ENCODE peak calls at places on chromosomes 6 and 20, in seven cellular contexts. R is transverse colon, K is BE2C, V is GM12878, E is tibial nerve, G is Panc1, W is Karpas-422. L is an unnamed sample.

GRCh38 chr6:135212020-135212806 is 31.1 kb downstream of the MYB start:
- DNase-seq in R (no peak), K (no peak), V (no peak), E (no peak), G (no peak), W (no peak), L (no peak)

GRCh38 chr6:18021166-18021850 is 33.9 kb upstream of the KIF13A start:
- DNase-seq in R (no peak), K (no peak), V (no peak), E (no peak), G (no peak), W (no peak), L (no peak)

GRCh38 chr6:46799657-46800056 is 6.5 kb downstream of the MEP1A start:
- DNase-seq in R (no peak), K (no peak), V (no peak), E (no peak), G (no peak), W (no peak), L (no peak)

GRCh38 chr6:14638932-14639875 is 521.6 kb downstream of the CD83 start:
- DNase-seq in R (peak; percentile 18), K (no peak), V (peak; percentile 36), E (no peak), G (no peak), W (no peak), L (no peak)

GRCh38 chr6:98871821-98872220 is 37.4 kb downstream of the POU3F2 start:
- DNase-seq in R (no peak), K (no peak), V (no peak), E (no peak), G (no peak), W (no peak), L (no peak)

GRCh38 chr6:155201461-155202226 is 62.2 kb upstream of the CLDN20 start:
- DNase-seq in R (no peak), K (no peak), V (no peak), E (no peak), G (peak; percentile 56), W (no peak), L (no peak)

GRCh38 chr6:45505470-45505869 is 127.7 kb upstream of the SUPT3H start:
- DNase-seq in R (no peak), K (no peak), V (no peak), E (no peak), G (no peak), W (no peak), L (no peak)

GRCh38 chr20:6959900-6960312 is 192.4 kb downstream of the BMP2 start:
- DNase-seq in R (no peak), K (no peak), V (no peak), E (no peak), G (no peak), W (no peak), L (no peak)

GRCh38 chr6:163443985-163444553 is 29.6 kb downstream of the QKI start:
- DNase-seq in R (no peak), K (no peak), V (no peak), E (no peak), G (no peak), W (no peak), L (no peak)

GRCh38 chr20:52905235-52905634 is 66.9 kb upstream of the TSHZ2 start:
- DNase-seq in R (no peak), K (no peak), V (no peak), E (no peak), G (no peak), W (no peak), L (no peak)

GRCh38 chr6:125191916-125192609 is 38.5 kb downstream of the TPD52L1 start:
- DNase-seq in R (peak; percentile 69), K (peak; percentile 63), V (peak; percentile 7), E (peak; percentile 19), G (peak; percentile 68), W (peak; percentile 86), L (peak; percentile 74)

GRCh38 chr6:105482956-105483355 is 80.1 kb upstream of the PREP start:
- DNase-seq in R (no peak), K (no peak), V (no peak), E (no peak), G (no peak), W (no peak), L (no peak)

GRCh38 chr6:105484238-105485161 is 81.6 kb upstream of the PREP start:
- DNase-seq in R (no peak), K (no peak), V (no peak), E (no peak), G (peak; percentile 55), W (peak; percentile 81), L (no peak)

GRCh38 chr6:105483492-105483891 is 80.6 kb upstream of the PREP start:
- DNase-seq in R (no peak), K (no peak), V (no peak), E (no peak), G (no peak), W (no peak), L (no peak)

GRCh38 chr6:105487040-105487787 is 84.3 kb upstream of the PREP start:
- DNase-seq in R (no peak), K (no peak), V (no peak), E (no peak), G (no peak), W (no peak), L (no peak)

GRCh38 chr6:105485456-105485855 is 82.6 kb upstream of the PREP start:
- DNase-seq in R (peak; percentile 60), K (no peak), V (no peak), E (no peak), G (no peak), W (no peak), L (no peak)
- H3K4me3 ChIP-seq in R (no peak overlapping the region), K (no peak overlapping the region), V (no peak overlapping the region), E (no peak overlapping the region), G (no peak overlapping the region), W (no peak overlapping the region), L (no peak overlapping the region)

DNA sequence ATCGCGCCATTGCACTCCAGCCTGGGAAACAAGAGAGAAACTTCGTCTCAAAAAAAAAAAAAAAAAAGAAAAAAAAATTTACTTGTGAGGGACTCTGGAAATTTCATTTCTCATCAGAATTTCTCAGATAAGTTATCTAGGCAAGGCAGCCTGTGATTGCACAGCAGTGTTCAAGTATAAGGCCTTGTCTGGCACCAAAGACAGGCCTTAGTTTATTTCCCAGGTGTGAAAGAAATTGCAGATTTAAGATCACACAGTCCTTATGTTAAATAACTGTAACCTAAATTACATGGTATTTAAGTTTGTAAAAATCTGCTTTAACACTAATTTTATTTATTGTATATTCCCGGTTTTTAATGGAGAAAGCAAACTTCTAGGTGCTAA is 34.8 kb downstream of the HFE start:
- DNase-seq in R (no peak), K (no peak), V (no peak), E (no peak), G (no peak), W (no peak), L (no peak)
- H3K4me3 ChIP-seq in R (no peak overlapping the region), K (no peak overlapping the region), V (peak overlapping the region; percentile 64), E (no peak overlapping the region), G (peak overlapping the region; percentile 100), W (no peak overlapping the region), L (no peak overlapping the region)

GRCh38 chr6:33732385-33732784 is 14.3 kb downstream of the IP6K3 start:
- DNase-seq in R (no peak), K (no peak), V (no peak), E (no peak), G (no peak), W (no peak), L (no peak)

GRCh38 chr6:33737267-33738026 is 9.3 kb downstream of the IP6K3 start:
- DNase-seq in R (no peak), K (no peak), V (no peak), E (no peak), G (no peak), W (no peak), L (peak; percentile 51)

GRCh38 chr6:33732819-33733218 is 13.9 kb downstream of the IP6K3 start:
- DNase-seq in R (no peak), K (no peak), V (no peak), E (no peak), G (no peak), W (no peak), L (no peak)

GRCh38 chr6:33733294-33734007 is 13.3 kb downstream of the IP6K3 start:
- DNase-seq in R (no peak), K (no peak), V (no peak), E (no peak), G (no peak), W (no peak), L (no peak)

DNA sequence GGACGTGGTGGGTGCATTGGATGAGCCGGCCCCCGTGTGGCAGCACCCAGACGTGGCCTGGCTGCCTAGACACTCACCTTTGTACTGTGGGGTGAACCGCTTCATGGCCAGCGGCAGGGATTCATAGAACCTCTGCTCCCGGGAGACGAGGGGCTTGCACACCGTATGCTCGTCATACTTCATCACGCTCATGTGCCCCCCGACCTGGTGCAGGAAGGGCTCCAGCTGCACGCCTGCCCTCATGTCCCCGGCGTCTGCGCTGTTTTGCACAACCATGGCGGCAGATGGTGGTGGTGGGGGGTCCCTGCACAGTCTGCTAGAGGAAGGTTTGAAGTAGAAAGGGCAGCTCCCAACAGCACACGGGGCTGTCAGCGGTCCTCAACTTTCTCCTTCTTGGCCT is 11.5 kb downstream of the IP6K3 start:
- DNase-seq in R (no peak), K (no peak), V (no peak), E (no peak), G (no peak), W (no peak), L (no peak)
- H3K4me3 ChIP-seq in R (no peak overlapping the region), K (no peak overlapping the region), V (no peak overlapping the region), E (no peak overlapping the region), G (no peak overlapping the region), W (no peak overlapping the region), L (no peak overlapping the region)

GRCh38 chr20:62114894-62115293 is 7.4 kb upstream of the LSM14B start:
- DNase-seq in R (no peak), K (no peak), V (no peak), E (no peak), G (no peak), W (no peak), L (no peak)

GRCh38 chr20:62117362-62117646 is 5.0 kb upstream of the LSM14B start:
- DNase-seq in R (no peak), K (peak; percentile 35), V (no peak), E (no peak), G (no peak), W (no peak), L (no peak)

GRCh38 chr20:62118113-62119043 is 3.9 kb upstream of the LSM14B start:
- DNase-seq in R (no peak), K (no peak), V (no peak), E (no peak), G (no peak), W (no peak), L (no peak)

GRCh38 chr20:62117658-62118057 is 4.6 kb upstream of the LSM14B start:
- DNase-seq in R (peak; percentile 48), K (no peak), V (no peak), E (no peak), G (no peak), W (no peak), L (no peak)

DNA sequence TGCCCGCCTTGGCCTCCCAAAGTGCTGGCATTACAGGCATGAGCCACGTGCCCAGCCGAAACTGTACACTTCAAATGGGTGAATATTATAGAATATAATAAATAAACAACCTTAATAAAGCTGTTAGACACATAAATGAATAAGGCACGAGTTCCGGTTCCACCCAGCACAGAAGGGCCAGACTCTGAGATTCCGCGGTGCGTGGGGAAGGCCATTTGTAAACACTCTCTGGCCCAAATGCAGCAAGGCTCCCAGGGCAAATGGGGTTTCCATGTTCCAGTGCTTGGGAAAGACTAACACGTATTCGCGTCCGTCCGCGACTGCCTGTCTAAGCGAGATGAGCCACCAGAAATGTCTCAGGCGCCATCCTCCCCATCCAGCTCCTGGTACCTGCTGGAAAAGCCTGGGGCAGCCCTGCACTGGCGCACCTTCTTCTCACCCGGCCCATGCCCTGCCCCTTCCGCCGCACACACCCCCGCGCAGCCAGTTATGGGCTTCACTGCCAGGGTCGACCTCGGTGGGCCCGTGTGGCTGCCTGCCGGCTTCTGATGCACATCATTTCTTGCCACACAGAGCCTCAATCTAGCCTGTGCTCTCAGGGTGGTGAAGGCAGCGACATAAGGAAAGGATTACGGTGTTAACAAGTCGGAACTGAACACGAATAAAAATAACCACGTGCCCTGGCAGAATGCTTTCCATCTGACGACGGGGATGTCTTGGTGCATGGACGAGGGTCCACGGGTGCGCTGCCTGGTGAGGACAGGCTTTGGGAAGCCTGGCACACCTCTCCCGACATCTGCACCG is 5.5 kb upstream of the LSM14B start:
- DNase-seq in R (no peak), K (no peak), V (no peak), E (no peak), G (no peak), W (no peak), L (no peak)
- H3K4me3 ChIP-seq in R (no peak overlapping the region), K (no peak overlapping the region), V (no peak overlapping the region), E (no peak overlapping the region), G (no peak overlapping the region), W (no peak overlapping the region), L (no peak overlapping the region)